ENCODE peak calls at places on chromosomes 16 and 17, in five cellular contexts. D is HepG2, U is transverse colon, X is prostate gland, Y is Panc1. R is an unnamed sample.

GRCh38 chr16:51812945-51813344 is 661.9 kb upstream of the SALL1 start:
- DNase-seq in D (no peak), U (no peak), X (no peak), Y (no peak), R (no peak)

GRCh38 chr16:24673155-24673554 is 56.3 kb upstream of the TNRC6A start:
- DNase-seq in X (no peak), U (no peak), Y (no peak), D (peak; percentile 33), R (no peak)

GRCh38 chr16:68920349-68920748 is 77.0 kb downstream of the TANGO6 start:
- DNase-seq in U (no peak), X (no peak), Y (no peak), D (no peak), R (no peak)

GRCh38 chr17:38352245-38353083 is 820 bp downstream of the SOCS7 start:
- DNase-seq in U (peak; percentile 31), X (no peak), Y (no peak), D (no peak), R (peak; percentile 71)

GRCh38 chr16:53045554-53046250 is 7.0 kb downstream of the CHD9NB start:
- DNase-seq in D (no peak), X (peak; percentile 93), U (peak; percentile 50), Y (no peak), R (no peak)

GRCh38 chr16:13909872-13910303 is 10.1 kb upstream of the ERCC4 start:
- DNase-seq in Y (no peak), D (peak; percentile 92), X (peak; percentile 86), U (no peak), R (no peak)

GRCh38 chr17:17590883-17591407 is 563 bp downstream of the PEMT start:
- DNase-seq in X (no peak), U (no peak), Y (no peak), D (no peak), R (no peak)

GRCh38 chr16:75097941-75098897 is 18.4 kb downstream of the LDHD start:
- DNase-seq in U (no peak), D (no peak), Y (no peak), X (no peak), R (no peak)

GRCh38 chr16:749010-749409 is 8.2 kb upstream of the CIAO3 start:
- DNase-seq in U (no peak), Y (no peak), D (no peak), X (no peak), R (no peak)

GRCh38 chr17:6548578-6549330 is 7.6 kb downstream of the PITPNM3 start:
- DNase-seq in Y (no peak), X (peak; percentile 39), U (peak; percentile 23), D (peak; percentile 53), R (no peak)

GRCh38 chr17:57782051-57782490 is 37.0 kb upstream of the CCDC182 start:
- DNase-seq in D (no peak), X (no peak), Y (no peak), U (no peak), R (no peak)

GRCh38 chr17:44115585-44116415 is 7.6 kb downstream of the HDAC5 start:
- DNase-seq in Y (no peak), U (no peak), D (no peak), X (no peak), R (no peak)

GRCh38 chr17:53426505-53426904 is 396.2 kb upstream of the KIF2B start:
- DNase-seq in U (no peak), D (no peak), Y (no peak), X (no peak), R (no peak)

GRCh38 chr17:3447625-3448024 is 14.0 kb upstream of the OR1E2 start:
- DNase-seq in Y (no peak), D (peak; percentile 6), X (no peak), U (no peak), R (no peak)

GRCh38 chr16:23394141-23394540 is 58.8 kb downstream of the COG7 start:
- DNase-seq in X (no peak), Y (no peak), U (no peak), D (no peak), R (no peak)

GRCh38 chr17:81184596-81184995 is 18.6 kb upstream of the AATK start:
- DNase-seq in U (no peak), D (no peak), Y (no peak), X (no peak), R (no peak)

GRCh38 chr17:17738901-17739300 is 57.6 kb downstream of the RAI1 start:
- DNase-seq in X (no peak), U (peak; percentile 27), Y (no peak), D (no peak), R (no peak)

GRCh38 chr16:70740174-70740918 is 54.5 kb upstream of the MTSS2 start:
- DNase-seq in U (no peak), X (no peak), D (peak; percentile 43), Y (no peak), R (no peak)

GRCh38 chr16:68776821-68777485 is 39.9 kb downstream of the CDH1 start:
- DNase-seq in U (no peak), D (no peak), Y (no peak), X (no peak), R (no peak)

GRCh38 chr17:18190629-18191028 is 7.0 kb downstream of the ALKBH5 start:
- DNase-seq in D (no peak), Y (no peak), X (no peak), U (no peak), R (no peak)

GRCh38 chr17:69608808-69609494 is 194.5 kb downstream of the MAP2K6 start:
- DNase-seq in U (no peak), X (no peak), D (no peak), Y (no peak), R (no peak)

GRCh38 chr17:79952265-79952877 is 83.3 kb downstream of the TBC1D16 start:
- DNase-seq in Y (no peak), U (no peak), X (no peak), D (no peak), R (peak; percentile 72)

GRCh38 chr17:73503560-73503959 is 140.7 kb downstream of the SDK2 start:
- DNase-seq in U (no peak), Y (no peak), D (no peak), X (no peak), R (no peak)

GRCh38 chr17:21089145-21089544 is 37.6 kb upstream of the DHRS7B start:
- DNase-seq in X (no peak), U (no peak), D (no peak), Y (no peak), R (no peak)

GRCh38 chr17:79913451-79913850 is 74.2 kb upstream of the CBX4 start:
- DNase-seq in Y (no peak), D (no peak), U (no peak), X (no peak), R (no peak)

GRCh38 chr17:22512997-22513538 is 820.7 kb downstream of the KCNJ18 start:
- DNase-seq in D (no peak), U (no peak), Y (no peak), X (no peak), R (no peak)

DNA sequence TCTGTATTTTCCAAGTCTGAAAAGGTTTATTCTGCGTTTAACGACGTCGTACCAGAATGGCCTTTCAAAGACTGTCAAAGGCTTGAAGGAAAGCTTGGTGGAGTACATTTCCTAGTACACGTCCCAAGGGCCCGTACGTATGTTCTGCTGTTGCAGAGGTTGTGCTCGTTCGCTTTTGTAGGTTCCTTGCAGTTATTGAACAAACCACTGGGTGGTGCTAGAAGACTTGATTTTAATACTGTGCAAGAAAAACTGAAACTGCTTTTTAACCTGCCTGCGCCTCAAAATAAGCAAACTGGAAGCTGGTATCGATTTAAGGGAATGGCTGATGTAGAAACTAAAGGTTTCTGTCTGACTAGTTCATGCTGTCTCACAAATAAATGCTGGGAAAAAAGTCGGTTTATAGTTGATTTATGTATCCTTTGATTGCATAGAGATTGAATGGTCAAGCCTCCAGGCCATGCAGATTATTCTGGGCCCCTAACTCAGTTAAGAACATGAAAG is 54.6 kb downstream of the USP10 start:
- DNase-seq in X (peak; percentile 84), D (peak; percentile 83), Y (no peak), U (peak; percentile 71), R (no peak)
- TF ChIP-seq POLR2AphosphoS5 in X (peak; percentile 62), D (no peak), Y (no peak), U (no peak), R (no peak)

DNA sequence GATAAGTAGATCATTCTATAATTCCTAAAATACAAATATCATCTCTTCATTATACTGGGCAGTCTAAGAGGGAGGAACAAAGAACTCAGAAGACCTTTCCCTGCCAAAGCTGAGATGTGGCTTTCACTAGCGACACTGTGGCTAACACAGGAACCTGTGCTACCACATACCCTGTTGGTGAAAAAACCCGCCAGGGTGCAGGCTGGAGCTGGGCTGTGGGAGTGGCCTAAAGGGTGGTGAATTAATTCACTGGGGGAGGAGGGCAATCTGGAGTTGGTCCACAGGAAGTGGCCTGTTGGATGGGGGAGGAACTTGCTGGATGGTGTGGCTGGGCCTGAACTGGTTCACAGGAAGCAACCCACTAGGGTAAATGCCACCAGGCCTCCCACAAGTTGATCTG is 7.4 kb downstream of the ZNF594 start:
- DNase-seq in Y (no peak), U (no peak), X (no peak), D (no peak), R (no peak)
- H3K9me3 ChIP-seq in Y (peaks cover 63% of the 10 kb centered on the region), U (peaks cover 95% of the 10 kb centered on the region), X (peaks cover 18% of the 10 kb centered on the region), D (peaks cover 31% of the 10 kb centered on the region), R (peaks cover 78% of the 10 kb centered on the region)

GRCh38 chr16:89562027-89562599 is 1.6 kb downstream of the RPL13 start:
- DNase-seq in U (peak; percentile 58), D (no peak), X (peak; percentile 28), Y (no peak), R (no peak)

GRCh38 chr16:89563639-89564392 is 3.3 kb downstream of the RPL13 start:
- DNase-seq in Y (no peak), D (no peak), X (no peak), U (no peak), R (no peak)

GRCh38 chr16:89564476-89565255 is 4.2 kb downstream of the RPL13 start:
- DNase-seq in X (no peak), D (peak; percentile 53), U (peak; percentile 33), Y (no peak), R (no peak)

GRCh38 chr16:89561195-89562026 is 929 bp downstream of the RPL13 start:
- DNase-seq in U (no peak), D (no peak), Y (no peak), X (no peak), R (no peak)

DNA sequence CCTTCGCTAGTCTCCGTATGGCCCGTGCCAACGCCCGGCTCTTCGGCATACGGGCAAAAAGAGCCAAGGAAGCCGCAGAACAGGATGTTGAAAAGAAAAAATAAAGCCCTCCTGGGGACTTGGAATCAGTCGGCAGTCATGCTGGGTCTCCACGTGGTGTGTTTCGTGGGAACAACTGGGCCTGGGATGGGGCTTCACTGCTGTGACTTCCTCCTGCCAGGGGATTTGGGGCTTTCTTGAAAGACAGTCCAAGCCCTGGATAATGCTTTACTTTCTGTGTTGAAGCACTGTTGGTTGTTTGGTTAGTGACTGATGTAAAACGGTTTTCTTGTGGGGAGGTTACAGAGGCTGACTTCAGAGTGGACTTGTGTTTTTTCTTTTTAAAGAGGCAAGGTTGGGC is 2.5 kb downstream of the RPL13 start:
- DNase-seq in X (no peak), U (no peak), D (no peak), Y (no peak), R (no peak)
- H3K4me1 ChIP-seq in X (peaks cover 15% of the 10 kb centered on the region), U (peaks cover 66% of the 10 kb centered on the region), D (peaks cover 66% of the 10 kb centered on the region), Y (peaks cover 26% of the 10 kb centered on the region), R (peaks cover 66% of the 10 kb centered on the region)

DNA sequence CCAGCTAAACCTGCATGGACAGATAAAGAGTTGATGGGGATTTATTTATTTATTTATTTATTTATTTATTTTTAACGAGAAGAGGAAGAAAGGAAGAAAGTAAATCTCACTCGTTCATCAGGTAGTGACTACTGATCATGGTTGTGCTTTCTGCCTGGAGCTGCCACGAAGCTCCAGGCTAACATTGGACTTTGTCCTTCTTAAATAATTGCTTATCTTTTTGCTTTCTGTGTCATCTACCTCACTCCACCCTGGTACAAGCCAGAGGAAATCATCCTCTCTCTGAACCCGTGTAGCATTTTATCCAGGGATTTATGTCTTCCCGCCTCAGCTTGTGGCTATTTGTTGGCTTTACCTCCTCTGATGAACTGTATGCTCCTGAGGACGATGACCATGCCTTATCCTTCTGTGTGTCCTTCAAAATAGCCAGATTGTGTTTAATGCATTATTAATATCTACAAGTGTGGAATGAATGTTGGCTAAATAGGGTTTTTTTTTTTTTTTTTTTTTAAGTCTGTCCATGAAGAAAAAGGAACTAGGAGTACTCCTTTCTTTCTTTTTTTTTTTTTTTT is 8.0 kb upstream of the SLC12A3 start:
- DNase-seq in D (peak; percentile 83), X (no peak), Y (no peak), U (no peak), R (no peak)
- TF ChIP-seq POLR2AphosphoS5 in D (no peak), X (no peak), Y (no peak), U (no peak), R (no peak)